ENCODE peak calls at places on chromosomes 3 and 15, in ten cellular contexts. One of them, this sample, is unnamed.

GRCh38 chr3:138971766-138972320 is 24.8 kb downstream of the FOXL2NB start:
- DNase-seq in GM23338: no peak
- DNase-seq in mesenchymal stem cell: no peak
- DNase-seq in CD4-positive, alpha-beta memory T cell: no peak
- DNase-seq in naive thymus-derived CD4-positive, alpha-beta T cell: no peak
- DNase-seq in GM23248: no peak
- DNase-seq in neuronal stem cell: no peak
- DNase-seq in heart left ventricle: no peak
- DNase-seq in stomach: no peak
- DNase-seq in A549: no peak
- DNase-seq in this sample: no peak

GRCh38 chr3:112321867-112322652 is 10.9 kb upstream of the CD200 start:
- DNase-seq in GM23248: no peak
- DNase-seq in GM23338: no peak
- DNase-seq in naive thymus-derived CD4-positive, alpha-beta T cell: no peak
- DNase-seq in CD4-positive, alpha-beta memory T cell: no peak
- DNase-seq in stomach: no peak
- DNase-seq in mesenchymal stem cell: no peak
- DNase-seq in neuronal stem cell: no peak
- DNase-seq in heart left ventricle: no peak
- DNase-seq in A549: no peak
- DNase-seq in this sample: no peak

GRCh38 chr3:129651316-129652202 is 45.1 kb upstream of the PLXND1 start:
- DNase-seq in heart left ventricle: no peak
- DNase-seq in GM23248: peak; percentile 69
- DNase-seq in CD4-positive, alpha-beta memory T cell: no peak
- DNase-seq in GM23338: peak; percentile 59
- DNase-seq in neuronal stem cell: no peak
- DNase-seq in naive thymus-derived CD4-positive, alpha-beta T cell: no peak
- DNase-seq in stomach: no peak
- DNase-seq in mesenchymal stem cell: peak; percentile 75
- DNase-seq in A549: peak; percentile 53
- DNase-seq in this sample: no peak

GRCh38 chr3:119018690-119019463 is 15.8 kb downstream of the IGSF11 start:
- DNase-seq in GM23338: no peak
- DNase-seq in A549: no peak
- DNase-seq in naive thymus-derived CD4-positive, alpha-beta T cell: no peak
- DNase-seq in GM23248: no peak
- DNase-seq in stomach: no peak
- DNase-seq in neuronal stem cell: no peak
- DNase-seq in mesenchymal stem cell: no peak
- DNase-seq in CD4-positive, alpha-beta memory T cell: no peak
- DNase-seq in heart left ventricle: no peak
- DNase-seq in this sample: no peak

GRCh38 chr15:83283813-83284562 is 476 bp downstream of the BNC1 start:
- DNase-seq in stomach: no peak
- DNase-seq in GM23338: peak; percentile 42
- DNase-seq in GM23248: peak; percentile 60
- DNase-seq in CD4-positive, alpha-beta memory T cell: no peak
- DNase-seq in neuronal stem cell: no peak
- DNase-seq in mesenchymal stem cell: peak; percentile 62
- DNase-seq in heart left ventricle: no peak
- DNase-seq in naive thymus-derived CD4-positive, alpha-beta T cell: no peak
- DNase-seq in A549: no peak
- DNase-seq in this sample: no peak

GRCh38 chr15:89912674-89913396 is at the start of gene ARPIN:
- DNase-seq in A549: peak; percentile 77
- DNase-seq in CD4-positive, alpha-beta memory T cell: no peak
- DNase-seq in neuronal stem cell: peak; percentile 48
- DNase-seq in GM23248: peak; percentile 74
- DNase-seq in stomach: peak; percentile 65
- DNase-seq in mesenchymal stem cell: peak; percentile 50
- DNase-seq in heart left ventricle: peak; percentile 65
- DNase-seq in GM23338: peak; percentile 83
- DNase-seq in naive thymus-derived CD4-positive, alpha-beta T cell: no peak
- DNase-seq in this sample: no peak

GRCh38 chr15:71975816-71976150 is 142.2 kb downstream of the MYO9A start:
- DNase-seq in CD4-positive, alpha-beta memory T cell: no peak
- DNase-seq in A549: no peak
- DNase-seq in neuronal stem cell: no peak
- DNase-seq in GM23338: no peak
- DNase-seq in heart left ventricle: no peak
- DNase-seq in mesenchymal stem cell: no peak
- DNase-seq in GM23248: no peak
- DNase-seq in stomach: no peak
- DNase-seq in naive thymus-derived CD4-positive, alpha-beta T cell: no peak
- DNase-seq in this sample: no peak

GRCh38 chr3:45664558-45664957 is 24.6 kb upstream of the SACM1L start:
- DNase-seq in A549: no peak
- DNase-seq in GM23248: no peak
- DNase-seq in neuronal stem cell: no peak
- DNase-seq in heart left ventricle: no peak
- DNase-seq in stomach: peak; percentile 63
- DNase-seq in CD4-positive, alpha-beta memory T cell: peak; percentile 76
- DNase-seq in mesenchymal stem cell: no peak
- DNase-seq in naive thymus-derived CD4-positive, alpha-beta T cell: peak; percentile 81
- DNase-seq in GM23338: no peak
- DNase-seq in this sample: peak; percentile 74

GRCh38 chr15:40501487-40501886 is 30.7 kb downstream of the CHST14 start:
- DNase-seq in neuronal stem cell: no peak
- DNase-seq in A549: no peak
- DNase-seq in naive thymus-derived CD4-positive, alpha-beta T cell: no peak
- DNase-seq in GM23248: peak; percentile 23
- DNase-seq in heart left ventricle: no peak
- DNase-seq in mesenchymal stem cell: no peak
- DNase-seq in CD4-positive, alpha-beta memory T cell: no peak
- DNase-seq in stomach: no peak
- DNase-seq in GM23338: no peak
- DNase-seq in this sample: no peak

GRCh38 chr3:25655659-25656058 is 9.0 kb downstream of the TOP2B start:
- DNase-seq in GM23338: no peak
- DNase-seq in mesenchymal stem cell: no peak
- DNase-seq in GM23248: no peak
- DNase-seq in CD4-positive, alpha-beta memory T cell: no peak
- DNase-seq in A549: no peak
- DNase-seq in heart left ventricle: no peak
- DNase-seq in stomach: no peak
- DNase-seq in naive thymus-derived CD4-positive, alpha-beta T cell: no peak
- DNase-seq in neuronal stem cell: no peak
- DNase-seq in this sample: no peak

GRCh38 chr3:33299395-33300081 is 22.3 kb downstream of the FBXL2 start:
- DNase-seq in GM23338: no peak
- DNase-seq in stomach: no peak
- DNase-seq in heart left ventricle: no peak
- DNase-seq in A549: peak; percentile 13
- DNase-seq in naive thymus-derived CD4-positive, alpha-beta T cell: no peak
- DNase-seq in mesenchymal stem cell: peak; percentile 49
- DNase-seq in GM23248: peak; percentile 79
- DNase-seq in CD4-positive, alpha-beta memory T cell: no peak
- DNase-seq in neuronal stem cell: no peak
- DNase-seq in this sample: no peak

GRCh38 chr3:45343947-45344346 is 44.4 kb upstream of the LARS2 start:
- DNase-seq in A549: peak; percentile 5
- DNase-seq in stomach: no peak
- DNase-seq in CD4-positive, alpha-beta memory T cell: no peak
- DNase-seq in GM23338: peak; percentile 71
- DNase-seq in GM23248: no peak
- DNase-seq in naive thymus-derived CD4-positive, alpha-beta T cell: no peak
- DNase-seq in heart left ventricle: no peak
- DNase-seq in neuronal stem cell: no peak
- DNase-seq in mesenchymal stem cell: peak; percentile 17
- DNase-seq in this sample: no peak

GRCh38 chr3:170440346-170440745 is 21.7 kb downstream of the CLDN11 start:
- DNase-seq in GM23248: peak; percentile 48
- DNase-seq in neuronal stem cell: no peak
- DNase-seq in GM23338: no peak
- DNase-seq in stomach: no peak
- DNase-seq in naive thymus-derived CD4-positive, alpha-beta T cell: no peak
- DNase-seq in heart left ventricle: no peak
- DNase-seq in CD4-positive, alpha-beta memory T cell: no peak
- DNase-seq in A549: no peak
- DNase-seq in mesenchymal stem cell: peak; percentile 20
- DNase-seq in this sample: no peak

GRCh38 chr3:187856567-187856966 is 111.3 kb upstream of the BCL6 start:
- DNase-seq in GM23248: no peak
- DNase-seq in mesenchymal stem cell: no peak
- DNase-seq in heart left ventricle: no peak
- DNase-seq in A549: no peak
- DNase-seq in stomach: no peak
- DNase-seq in GM23338: no peak
- DNase-seq in naive thymus-derived CD4-positive, alpha-beta T cell: no peak
- DNase-seq in CD4-positive, alpha-beta memory T cell: no peak
- DNase-seq in neuronal stem cell: no peak
- DNase-seq in this sample: no peak

GRCh38 chr15:41671656-41672636 is 11.7 kb downstream of the MGA start:
- DNase-seq in CD4-positive, alpha-beta memory T cell: no peak
- DNase-seq in stomach: no peak
- DNase-seq in heart left ventricle: no peak
- DNase-seq in neuronal stem cell: no peak
- DNase-seq in mesenchymal stem cell: no peak
- DNase-seq in naive thymus-derived CD4-positive, alpha-beta T cell: no peak
- DNase-seq in GM23248: no peak
- DNase-seq in GM23338: no peak
- DNase-seq in A549: no peak
- DNase-seq in this sample: no peak

DNA sequence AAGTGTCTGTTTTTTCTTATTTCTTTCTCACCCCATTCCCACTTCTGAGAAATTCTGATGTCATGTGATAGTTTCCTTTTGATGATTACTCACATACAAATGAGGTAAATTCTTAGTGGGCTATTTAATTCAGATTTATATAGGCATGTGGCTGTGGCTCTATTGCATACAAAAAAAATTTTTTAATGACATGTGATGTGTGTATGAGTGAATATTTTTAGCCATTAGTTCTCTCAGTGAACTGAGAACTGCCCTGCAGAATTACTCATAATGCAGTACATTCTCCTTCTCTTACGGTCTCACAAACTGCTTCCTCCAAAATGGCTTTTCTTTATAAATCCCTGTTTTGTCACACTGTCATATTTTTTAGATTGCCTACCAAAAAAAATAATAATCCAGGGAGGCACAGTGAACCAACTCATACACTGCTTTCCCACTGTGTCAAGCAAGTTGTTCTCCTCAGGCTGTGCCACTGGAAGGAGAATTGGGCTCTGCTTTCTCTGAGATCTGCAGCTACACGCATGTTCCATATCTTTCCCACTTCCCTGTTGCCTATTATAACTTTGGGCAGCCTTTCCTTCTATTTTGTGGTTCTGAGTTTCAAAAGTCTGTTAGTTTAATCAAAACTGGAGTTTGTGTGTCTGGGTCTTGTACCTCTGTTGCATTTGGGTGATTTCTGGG is 415.7 kb upstream of the THBS1 start:
- DNase-seq in mesenchymal stem cell: no peak
- DNase-seq in GM23248: peak; percentile 66
- DNase-seq in heart left ventricle: no peak
- DNase-seq in naive thymus-derived CD4-positive, alpha-beta T cell: no peak
- DNase-seq in GM23338: no peak
- DNase-seq in CD4-positive, alpha-beta memory T cell: no peak
- DNase-seq in stomach: no peak
- DNase-seq in A549: no peak
- DNase-seq in neuronal stem cell: no peak
- DNase-seq in this sample: no peak
- H3K27ac ChIP-seq in mesenchymal stem cell: no peak overlapping the region
- H3K27ac ChIP-seq in GM23248: peak overlapping the region; percentile 71
- H3K27ac ChIP-seq in heart left ventricle: peak overlapping the region; percentile 55
- H3K27ac ChIP-seq in naive thymus-derived CD4-positive, alpha-beta T cell: no peak overlapping the region
- H3K27ac ChIP-seq in GM23338: no peak overlapping the region
- H3K27ac ChIP-seq in CD4-positive, alpha-beta memory T cell: no peak overlapping the region
- H3K27ac ChIP-seq in stomach: no peak overlapping the region
- H3K27ac ChIP-seq in A549: no peak overlapping the region
- H3K27ac ChIP-seq in neuronal stem cell: no peak overlapping the region
- H3K27ac ChIP-seq in this sample: no peak overlapping the region

GRCh38 chr3:87949879-87950208 is 109.0 kb downstream of the CGGBP1 start:
- DNase-seq in CD4-positive, alpha-beta memory T cell: no peak
- DNase-seq in A549: no peak
- DNase-seq in GM23248: no peak
- DNase-seq in naive thymus-derived CD4-positive, alpha-beta T cell: no peak
- DNase-seq in GM23338: no peak
- DNase-seq in heart left ventricle: no peak
- DNase-seq in mesenchymal stem cell: no peak
- DNase-seq in neuronal stem cell: no peak
- DNase-seq in stomach: no peak
- DNase-seq in this sample: no peak
- H3K27ac ChIP-seq in CD4-positive, alpha-beta memory T cell: no peak overlapping the region
- H3K27ac ChIP-seq in A549: no peak overlapping the region
- H3K27ac ChIP-seq in GM23248: no peak overlapping the region
- H3K27ac ChIP-seq in naive thymus-derived CD4-positive, alpha-beta T cell: no peak overlapping the region
- H3K27ac ChIP-seq in GM23338: no peak overlapping the region
- H3K27ac ChIP-seq in heart left ventricle: no peak overlapping the region
- H3K27ac ChIP-seq in mesenchymal stem cell: no peak overlapping the region
- H3K27ac ChIP-seq in neuronal stem cell: no peak overlapping the region
- H3K27ac ChIP-seq in stomach: no peak overlapping the region
- H3K27ac ChIP-seq in this sample: no peak overlapping the region

GRCh38 chr15:51348688-51349087 is 7.2 kb downstream of the GLDN start:
- DNase-seq in mesenchymal stem cell: no peak
- DNase-seq in A549: no peak
- DNase-seq in stomach: no peak
- DNase-seq in heart left ventricle: no peak
- DNase-seq in CD4-positive, alpha-beta memory T cell: no peak
- DNase-seq in GM23338: no peak
- DNase-seq in neuronal stem cell: no peak
- DNase-seq in naive thymus-derived CD4-positive, alpha-beta T cell: no peak
- DNase-seq in GM23248: no peak
- DNase-seq in this sample: no peak
- H3K27ac ChIP-seq in mesenchymal stem cell: no peak overlapping the region
- H3K27ac ChIP-seq in A549: no peak overlapping the region
- H3K27ac ChIP-seq in stomach: no peak overlapping the region
- H3K27ac ChIP-seq in heart left ventricle: peak overlapping the region; percentile 90
- H3K27ac ChIP-seq in CD4-positive, alpha-beta memory T cell: no peak overlapping the region
- H3K27ac ChIP-seq in GM23338: no peak overlapping the region
- H3K27ac ChIP-seq in neuronal stem cell: no peak overlapping the region
- H3K27ac ChIP-seq in naive thymus-derived CD4-positive, alpha-beta T cell: no peak overlapping the region
- H3K27ac ChIP-seq in GM23248: no peak overlapping the region
- H3K27ac ChIP-seq in this sample: no peak overlapping the region

DNA sequence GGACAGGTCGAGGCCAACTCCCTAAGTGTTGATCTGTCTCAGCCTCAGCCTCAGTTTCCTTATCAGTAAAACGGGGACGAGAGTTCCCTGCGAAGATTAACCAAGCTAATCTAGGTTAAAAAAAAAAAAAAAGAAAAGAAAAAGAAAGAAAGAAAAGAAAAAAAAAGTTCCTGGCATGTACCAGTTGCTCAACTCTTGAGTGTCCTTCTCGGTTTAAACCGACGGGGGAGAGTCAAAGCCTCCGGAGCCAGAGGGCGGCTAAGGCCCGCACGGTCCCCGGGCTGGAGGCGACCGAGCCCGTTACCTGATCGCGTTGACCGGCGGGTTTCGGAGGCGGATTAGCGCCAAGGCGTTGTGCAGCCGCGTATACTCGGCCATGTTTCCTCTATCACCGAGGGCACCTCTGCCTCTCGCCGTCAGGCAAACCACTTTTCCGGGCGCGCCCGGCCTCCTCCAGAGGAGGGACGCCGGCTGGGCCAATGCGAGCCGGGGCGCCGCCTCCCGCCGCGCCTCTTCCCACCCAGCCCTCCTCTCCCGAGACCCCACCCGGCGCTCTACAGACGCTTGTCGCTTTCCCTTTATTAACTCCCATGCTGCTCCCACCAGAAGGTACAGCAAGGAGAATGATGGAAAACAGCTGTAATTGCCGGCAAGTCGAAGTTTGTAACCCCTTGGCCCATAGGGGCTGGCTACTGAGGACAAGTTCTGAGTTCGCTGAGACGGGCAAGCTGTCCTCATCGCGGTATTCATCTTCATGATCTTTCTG is at the start of gene EHHADH:
- DNase-seq in GM23338: peak; percentile 66
- DNase-seq in mesenchymal stem cell: no peak
- DNase-seq in CD4-positive, alpha-beta memory T cell: peak; percentile 29
- DNase-seq in neuronal stem cell: no peak
- DNase-seq in heart left ventricle: peak; percentile 80
- DNase-seq in A549: peak; percentile 64
- DNase-seq in stomach: peak; percentile 83
- DNase-seq in GM23248: peak; percentile 84
- DNase-seq in naive thymus-derived CD4-positive, alpha-beta T cell: peak; percentile 32
- DNase-seq in this sample: peak; percentile 49
- H3K27ac ChIP-seq in GM23338: peak within 1 kb of the TSS; percentile 56
- H3K27ac ChIP-seq in mesenchymal stem cell: no peak within 1 kb of the TSS
- H3K27ac ChIP-seq in CD4-positive, alpha-beta memory T cell: no peak within 1 kb of the TSS
- H3K27ac ChIP-seq in neuronal stem cell: no peak within 1 kb of the TSS
- H3K27ac ChIP-seq in heart left ventricle: peak within 1 kb of the TSS; percentile 73
- H3K27ac ChIP-seq in A549: peak within 1 kb of the TSS; percentile 96
- H3K27ac ChIP-seq in stomach: peak within 1 kb of the TSS; percentile 76
- H3K27ac ChIP-seq in GM23248: no peak within 1 kb of the TSS
- H3K27ac ChIP-seq in naive thymus-derived CD4-positive, alpha-beta T cell: peak within 1 kb of the TSS; percentile 57
- H3K27ac ChIP-seq in this sample: peak within 1 kb of the TSS; percentile 51